ENCODE peak calls at places on chromosomes 1 and 21, in eight cellular contexts. O is heart left ventricle, Z is prostate gland, A is thyroid gland, V is ovary, U is OCI-LY7, P is DND-41, Y is left ventricle myocardium inferior. F is an unnamed sample. For H3K4me1, the result is how much of the 10 kb centered on the place peaks cover.

GRCh38 chr1:26695417-26696190 is at the start of gene ARID1A:
- DNase-seq in V (peak), A (peak), O (peak), Z (peak), P (peak), U (peak), Y (peak), F (peak)

GRCh38 chr1:160206421-160207117 is 1.4 kb downstream of the PEA15 start:
- DNase-seq in U (peak), O (no peak), Z (no peak), V (no peak), A (no peak), P (no peak), Y (no peak), F (peak)

GRCh38 chr1:159935719-159936283 is 9.6 kb downstream of the IGSF9 start:
- DNase-seq in P (no peak), Z (no peak), A (no peak), V (no peak), U (no peak), O (no peak), Y (no peak), F (no peak)

GRCh38 chr1:33300673-33301072 is 20.2 kb downstream of the A3GALT2 start:
- DNase-seq in V (peak), U (no peak), A (peak), P (no peak), Y (peak), O (no peak), Z (peak), F (no peak)

GRCh38 chr1:15732686-15733081 is 3.4 kb upstream of the SLC25A34 start:
- DNase-seq in A (peak), Y (no peak), Z (no peak), O (no peak), P (no peak), V (no peak), U (no peak), F (no peak)

GRCh38 chr1:162463021-162463420 is 34.6 kb upstream of the UHMK1 start:
- DNase-seq in V (no peak), A (no peak), Z (no peak), Y (no peak), U (no peak), O (no peak), P (no peak), F (no peak)

GRCh38 chr1:160711528-160712311 is at the start of gene CD48:
- DNase-seq in A (no peak), Y (no peak), Z (no peak), U (peak), O (no peak), V (no peak), P (peak), F (no peak)

GRCh38 chr1:26856181-26856580 is 6.8 kb upstream of the SFN start:
- DNase-seq in Z (no peak), Y (no peak), P (no peak), U (no peak), V (no peak), A (no peak), O (no peak), F (no peak)

GRCh38 chr21:44296103-44296519 is 3.7 kb upstream of the PFKL start:
- DNase-seq in P (no peak), A (no peak), O (no peak), V (no peak), U (no peak), Y (no peak), Z (no peak), F (no peak)

GRCh38 chr1:164726235-164726634 is 167.3 kb downstream of the PBX1 start:
- DNase-seq in U (no peak), Y (no peak), P (no peak), A (no peak), V (no peak), O (no peak), Z (no peak), F (no peak)

GRCh38 chr21:38493549-38494253 is 4.6 kb downstream of the ERG start:
- DNase-seq in Z (no peak), V (no peak), Y (no peak), A (no peak), U (no peak), P (no peak), O (no peak), F (no peak)

GRCh38 chr1:220917535-220918209 is 38.4 kb downstream of the HLX start:
- DNase-seq in A (no peak), U (no peak), O (no peak), V (no peak), Z (no peak), P (no peak), Y (no peak), F (no peak)

GRCh38 chr1:51234721-51235425 is 1.2 kb upstream of the RNF11 start:
- DNase-seq in V (peak), P (peak), Y (peak), U (peak), O (peak), Z (peak), A (peak), F (peak)

DNA sequence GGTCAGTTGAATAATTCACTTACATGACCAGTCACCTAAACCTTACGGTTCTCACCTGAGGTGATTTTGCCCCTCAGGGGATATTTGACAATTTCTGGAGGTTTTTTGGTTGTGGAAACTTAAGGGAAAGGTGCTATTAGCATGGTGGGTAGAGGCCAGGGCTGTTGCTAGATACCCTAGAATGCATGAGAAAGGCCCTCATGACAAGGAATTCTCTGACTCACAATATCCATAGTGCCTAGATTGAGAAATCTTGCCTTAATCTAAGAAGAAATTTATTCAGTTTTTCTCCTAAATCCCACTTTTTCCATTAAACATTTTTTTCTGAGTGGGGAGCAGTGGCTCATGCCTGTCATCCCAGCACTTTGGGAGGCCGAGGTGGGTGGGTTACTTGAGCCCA is 119.7 kb downstream of the TGFB2 start:
- DNase-seq in Z (no peak), A (no peak), P (no peak), O (no peak), Y (no peak), V (no peak), U (no peak), F (no peak)
- H3K27ac ChIP-seq in Z (no peak), A (no peak), P (no peak), O (no peak), Y (no peak), V (no peak), U (no peak), F (no peak)

DNA sequence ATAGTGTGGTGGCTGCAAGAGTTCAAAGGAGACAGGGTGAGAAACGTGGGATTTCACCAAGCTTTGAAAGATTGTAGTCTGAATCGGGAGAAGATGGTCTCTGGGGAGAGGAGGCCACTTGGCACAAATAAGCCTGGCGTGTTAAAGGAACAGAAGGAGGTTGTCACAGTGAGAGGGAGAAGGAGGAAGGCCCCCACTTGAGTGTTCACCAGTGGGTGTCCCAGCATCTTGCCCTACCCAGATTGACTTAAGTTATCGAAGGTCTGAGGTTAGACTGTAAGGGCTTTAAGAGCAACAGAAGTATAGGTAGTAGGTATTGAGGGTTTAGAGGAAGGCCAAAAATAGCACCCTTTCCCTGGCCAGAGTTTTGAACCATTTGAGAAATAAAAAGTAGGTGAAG is 48.0 kb downstream of the BACH1 start:
- DNase-seq in Z (no peak), U (no peak), Y (no peak), O (no peak), P (no peak), V (no peak), A (no peak), F (no peak)
- H3K4me1 ChIP-seq in Z (under half), U (under half), Y (under half), O (under half), P (under half), V (under half), A (under half), F (under half)

DNA sequence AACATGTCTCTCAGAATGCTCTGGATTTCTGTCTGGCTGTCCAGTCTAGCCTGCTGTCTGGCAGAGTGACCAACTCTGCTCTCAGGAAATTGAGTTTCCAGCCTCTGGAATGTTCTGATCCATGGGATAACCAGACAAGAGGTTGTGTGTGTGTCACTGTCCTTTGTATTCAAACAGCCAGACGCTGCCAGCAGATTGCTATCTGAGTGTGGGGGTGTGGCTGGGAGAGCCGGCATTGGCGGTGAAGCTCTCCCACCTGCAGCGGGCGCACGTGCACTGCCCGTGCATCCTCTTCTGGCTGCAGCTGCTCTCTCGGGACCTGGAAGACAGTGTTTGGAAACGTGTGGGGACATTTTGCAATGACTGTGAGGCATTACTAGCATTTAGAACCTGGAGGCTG is 26.1 kb downstream of the PKP1 start:
- DNase-seq in P (peak), U (peak), V (no peak), Z (peak), Y (peak), A (peak), O (peak), F (peak)
- TF ChIP-seq CTCF in P (peak), U (peak), V (no peak), Z (no peak), Y (no peak), A (peak), O (no peak), F (peak)

GRCh38 chr1:20197329-20197791 is 11.0 kb upstream of the PLA2G2C start:
- DNase-seq in V (no peak), P (no peak), U (no peak), Y (no peak), Z (no peak), A (no peak), O (no peak), F (no peak)

GRCh38 chr1:20192871-20193411 is 6.6 kb upstream of the PLA2G2C start:
- DNase-seq in Y (no peak), Z (no peak), A (no peak), P (no peak), V (no peak), U (no peak), O (no peak), F (no peak)

GRCh38 chr1:20194770-20195463 is 8.6 kb upstream of the PLA2G2C start:
- DNase-seq in V (peak), Y (peak), A (peak), U (peak), O (peak), P (peak), Z (peak), F (no peak)

GRCh38 chr1:20194224-20194623 is 7.9 kb upstream of the PLA2G2C start:
- DNase-seq in Z (no peak), O (no peak), V (no peak), P (no peak), U (no peak), Y (no peak), A (no peak), F (peak)

GRCh38 chr1:20195464-20195780 is 9.1 kb upstream of the PLA2G2C start:
- DNase-seq in V (no peak), Z (no peak), P (no peak), A (no peak), U (no peak), Y (no peak), O (no peak), F (no peak)
- H3K27ac ChIP-seq in V (no peak), Z (no peak), P (no peak), A (no peak), U (no peak), Y (no peak), O (no peak), F (no peak)